ENCODE peak calls at places on chromosomes 11 and 22, in nine cellular contexts. Q is mucosa of descending colon, R is heart right ventricle, E is GM23248, P is adipocyte, J is colonic mucosa, O is esophagus squamous epithelium, H is NT2/D1, Z is mesendoderm. K is an unnamed sample.
A peak's percentile ranks its signal among the peaks of the same experiment; 100 is the strongest.

GRCh38 chr11:73671701-73672100 is 25.3 kb downstream of the PLEKHB1 start:
- DNase-seq in R (peak; percentile 27), H (no peak), E (no peak), J (no peak), Q (no peak), O (no peak), P (no peak), Z (no peak), K (no peak)

GRCh38 chr22:42993651-42994275 is 21.2 kb downstream of the PACSIN2 start:
- DNase-seq in Q (peak; percentile 34), E (peak; percentile 82), H (no peak), P (peak; percentile 83), R (no peak), O (no peak), J (no peak), Z (no peak), K (no peak)

GRCh38 chr11:129998107-129998506 is 4.5 kb downstream of the PRDM10 start:
- DNase-seq in Z (no peak), O (no peak), Q (no peak), P (no peak), R (no peak), E (no peak), H (no peak), J (no peak), K (no peak)

GRCh38 chr22:49688516-49689254 is 139.0 kb downstream of the BRD1 start:
- DNase-seq in R (no peak), E (no peak), Q (no peak), P (no peak), H (no peak), O (no peak), Z (no peak), J (no peak), K (no peak)

GRCh38 chr11:44469412-44469811 is 96.1 kb upstream of the CD82 start:
- DNase-seq in Z (no peak), P (no peak), O (no peak), E (no peak), J (no peak), R (no peak), Q (no peak), H (no peak), K (no peak)

GRCh38 chr11:68303982-68304780 is 8.2 kb upstream of the LRP5 start:
- DNase-seq in Q (no peak), Z (no peak), O (no peak), J (no peak), R (no peak), H (peak; percentile 57), P (no peak), E (no peak), K (no peak)

GRCh38 chr11:20668844-20669832 is at the start of gene NELL1:
- DNase-seq in P (no peak), O (no peak), Q (no peak), H (no peak), E (no peak), J (no peak), Z (peak; percentile 37), R (no peak), K (no peak)

GRCh38 chr22:43830931-43831560 is 18.9 kb upstream of the EFCAB6 start:
- DNase-seq in Q (no peak), R (no peak), O (no peak), J (no peak), Z (no peak), H (no peak), P (no peak), E (no peak), K (no peak)

GRCh38 chr11:73221996-73222395 is 3.9 kb downstream of the P2RY2 start:
- DNase-seq in E (no peak), O (no peak), R (no peak), P (no peak), H (no peak), Q (peak; percentile 21), J (no peak), Z (no peak), K (no peak)

GRCh38 chr11:110909331-110909730 is 197.1 kb upstream of the ARHGAP20 start:
- DNase-seq in R (no peak), H (no peak), J (no peak), E (no peak), Q (no peak), P (no peak), O (no peak), Z (no peak), K (no peak)

GRCh38 chr11:112017538-112017937 is 7.7 kb upstream of the DLAT start:
- DNase-seq in Z (no peak), P (peak; percentile 48), Q (no peak), R (no peak), O (no peak), H (no peak), E (peak; percentile 54), J (no peak), K (no peak)

GRCh38 chr22:39593061-39593930 is 22.7 kb downstream of the CACNA1I start:
- DNase-seq in J (no peak), Z (no peak), P (no peak), Q (no peak), E (peak; percentile 26), R (no peak), H (no peak), O (no peak), K (no peak)

GRCh38 chr22:42613869-42614268 is 814 bp downstream of the POLDIP3 start:
- DNase-seq in H (no peak), P (peak; percentile 61), Z (peak; percentile 61), E (peak; percentile 72), J (no peak), Q (no peak), R (no peak), O (no peak), K (no peak)

GRCh38 chr22:18012528-18012927 is 11.8 kb downstream of the MICAL3 start:
- DNase-seq in Q (no peak), R (no peak), Z (peak; percentile 39), E (peak; percentile 50), P (peak; percentile 24), H (no peak), O (no peak), J (no peak), K (no peak)

GRCh38 chr11:134742228-134742612 is 330.2 kb upstream of the B3GAT1 start:
- DNase-seq in Q (no peak), J (no peak), O (no peak), E (no peak), H (no peak), R (no peak), Z (no peak), P (peak; percentile 0), K (no peak)

DNA sequence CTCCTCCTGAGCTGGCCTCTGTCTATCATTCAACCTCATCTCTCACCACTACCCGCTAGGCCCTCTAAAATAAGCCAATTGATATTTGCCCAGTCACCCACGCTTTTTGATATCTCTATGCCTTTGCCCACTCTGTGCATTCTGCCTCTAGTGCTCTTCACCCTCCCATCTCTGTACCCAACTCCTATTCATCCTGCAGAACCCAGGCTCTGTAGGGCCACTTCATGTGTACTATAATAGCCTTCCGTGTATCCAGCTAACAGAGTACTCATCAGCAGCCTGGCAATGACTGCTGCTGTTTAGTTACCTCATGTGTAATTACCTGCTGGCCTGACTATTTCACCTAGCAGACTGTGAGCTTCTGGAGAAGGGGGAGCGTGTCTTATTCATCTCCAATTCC is 986 bp upstream of the CNGA4 start:
- DNase-seq in Z (no peak), Q (no peak), H (no peak), J (no peak), O (no peak), E (no peak), R (no peak), P (no peak), K (no peak)
- H3K4me1 ChIP-seq in Z (peaks cover 14% of the 10 kb centered on the region), Q (peaks cover 15% of the 10 kb centered on the region), H (peaks cover 4% of the 10 kb centered on the region), J (peaks cover 3% of the 10 kb centered on the region), O (peaks cover 11% of the 10 kb centered on the region), E (peaks cover 9% of the 10 kb centered on the region), R (peaks cover 14% of the 10 kb centered on the region), P (peaks cover 16% of the 10 kb centered on the region), K (no peaks in the 10 kb centered on the region)

GRCh38 chr11:66688561-66689534 is 11.2 kb upstream of the RBM4B start:
- DNase-seq in R (no peak), E (peak; percentile 9), P (no peak), J (no peak), O (no peak), Q (no peak), Z (no peak), H (no peak), K (no peak)
- H3K4me1 ChIP-seq in R (no peaks in the 10 kb centered on the region), E (no peaks in the 10 kb centered on the region), P (no peaks in the 10 kb centered on the region), J (no peaks in the 10 kb centered on the region), O (peaks cover 16% of the 10 kb centered on the region), Q (no peaks in the 10 kb centered on the region), Z (no peaks in the 10 kb centered on the region), H (peaks cover 17% of the 10 kb centered on the region), K (no peaks in the 10 kb centered on the region)

GRCh38 chr11:120132645-120133185 is 5.2 kb downstream of the TRIM29 start:
- DNase-seq in Q (peak; percentile 11), P (no peak), J (no peak), H (no peak), E (no peak), Z (no peak), R (no peak), O (no peak), K (no peak)
- H3K4me1 ChIP-seq in Q (peaks cover 13% of the 10 kb centered on the region), P (peaks cover 17% of the 10 kb centered on the region), J (no peaks in the 10 kb centered on the region), H (peaks cover 2% of the 10 kb centered on the region), E (peaks cover 11% of the 10 kb centered on the region), Z (no peaks in the 10 kb centered on the region), R (no peaks in the 10 kb centered on the region), O (peaks cover 20% of the 10 kb centered on the region), K (peaks cover 1% of the 10 kb centered on the region)

DNA sequence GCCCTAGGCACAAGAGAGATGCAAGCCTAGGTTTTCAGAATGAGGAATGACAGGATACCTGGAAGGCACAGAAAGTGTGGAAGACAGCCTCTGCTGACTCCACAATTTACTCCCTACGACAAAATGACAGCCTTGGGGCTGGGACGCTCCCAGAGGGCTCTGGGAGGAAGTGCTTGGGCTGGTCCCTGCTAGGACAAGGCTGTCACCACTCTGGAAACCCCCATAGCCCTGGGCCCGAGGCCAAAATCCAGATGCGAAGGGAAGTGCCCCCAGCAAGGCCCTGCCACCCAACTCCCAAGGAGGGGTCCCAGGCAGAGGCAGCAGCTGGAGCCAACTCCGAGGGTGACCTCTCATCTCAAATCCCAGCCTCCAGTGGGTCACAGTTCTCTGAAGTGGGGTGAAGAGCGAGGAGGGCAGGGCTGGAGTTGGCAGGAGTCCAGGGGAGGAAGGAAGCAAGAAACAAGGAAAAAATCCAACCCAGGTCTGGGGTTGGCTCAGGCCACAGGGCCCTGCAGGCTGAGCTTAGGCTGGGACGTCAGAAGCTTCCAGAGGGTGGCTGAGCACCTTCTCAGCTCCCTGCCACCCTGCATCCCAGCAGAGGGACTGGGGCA is 6.3 kb upstream of the CDC42EP2 start:
- DNase-seq in P (no peak), J (peak; percentile 61), H (no peak), O (no peak), Z (no peak), E (no peak), Q (no peak), R (peak; percentile 55), K (no peak)
- H3K4me1 ChIP-seq in P (peaks cover 54% of the 10 kb centered on the region), J (peaks cover 21% of the 10 kb centered on the region), H (peaks cover 22% of the 10 kb centered on the region), O (peaks cover 34% of the 10 kb centered on the region), Z (no peaks in the 10 kb centered on the region), E (peaks cover 6% of the 10 kb centered on the region), Q (peaks cover 22% of the 10 kb centered on the region), R (peaks cover 43% of the 10 kb centered on the region), K (no peaks in the 10 kb centered on the region)